ENCODE peak calls at places on chromosome 4, in nine cellular contexts. X, M, I, D, Y, R, A, L and O are unnamed samples.

GRCh38 chr4:183589710-183590109 is 69.3 kb downstream of the RWDD4 start:
- DNase-seq in X (no peak), M (no peak), I (no peak), D (no peak), Y (peak; percentile 59), R (no peak), A (no peak), L (no peak), O (no peak)

GRCh38 chr4:160180206-160180605 is 1077.3 kb downstream of the RAPGEF2 start:
- DNase-seq in X (no peak), M (peak; percentile 6), I (no peak), D (no peak), Y (peak; percentile 69), R (no peak), A (no peak), L (no peak), O (no peak)

GRCh38 chr4:112210777-112211176 is 20.8 kb upstream of the AP1AR start:
- DNase-seq in X (no peak), M (no peak), I (no peak), D (no peak), Y (no peak), R (no peak), A (no peak), L (no peak), O (no peak)

GRCh38 chr4:3478446-3479357 is 15.6 kb downstream of the DOK7 start:
- DNase-seq in X (no peak), M (no peak), I (no peak), D (no peak), Y (no peak), R (peak; percentile 64), A (no peak), L (peak; percentile 72), O (no peak)

GRCh38 chr4:65865489-65865888 is 195.2 kb upstream of the EPHA5 start:
- DNase-seq in X (no peak), M (no peak), I (no peak), D (no peak), Y (peak; percentile 3), R (no peak), A (no peak), L (no peak), O (no peak)

GRCh38 chr4:32930700-32931099 is 2210.5 kb downstream of the PCDH7 start:
- DNase-seq in X (no peak), M (no peak), I (no peak), D (no peak), Y (no peak), R (no peak), A (no peak), L (no peak), O (no peak)

GRCh38 chr4:136861081-136861480 is 671.2 kb downstream of the PCDH18 start:
- DNase-seq in X (no peak), M (no peak), I (no peak), D (no peak), Y (peak; percentile 4), R (no peak), A (no peak), L (no peak), O (no peak)

GRCh38 chr4:133152801-133153526 is 3.9 kb downstream of the PCDH10 start:
- DNase-seq in X (no peak), M (no peak), I (no peak), D (no peak), Y (peak; percentile 60), R (no peak), A (no peak), L (no peak), O (no peak)

GRCh38 chr4:110155632-110156031 is 42.8 kb downstream of the ELOVL6 start:
- DNase-seq in X (no peak), M (no peak), I (no peak), D (no peak), Y (peak; percentile 36), R (no peak), A (no peak), L (no peak), O (no peak)

GRCh38 chr4:122584517-122584916 is 36.3 kb downstream of the IL21 start:
- DNase-seq in X (no peak), M (peak; percentile 66), I (peak; percentile 64), D (no peak), Y (peak; percentile 84), R (no peak), A (no peak), L (no peak), O (no peak)

GRCh38 chr4:88027611-88028608 is 20.5 kb downstream of the PKD2 start:
- DNase-seq in X (no peak), M (peak; percentile 94), I (peak; percentile 82), D (no peak), Y (peak; percentile 95), R (no peak), A (no peak), L (no peak), O (no peak)

GRCh38 chr4:55819634-55820033 is at the start of gene EXOC1L:
- DNase-seq in X (no peak), M (no peak), I (no peak), D (no peak), Y (peak; percentile 15), R (peak; percentile 64), A (peak; percentile 16), L (no peak), O (no peak)

GRCh38 chr4:1752284-1753041 is 31.1 kb downstream of the TACC3 start:
- DNase-seq in X (no peak), M (no peak), I (no peak), D (no peak), Y (no peak), R (no peak), A (no peak), L (no peak), O (no peak)

GRCh38 chr4:39976141-39976944 is 1.4 kb downstream of the PDS5A start:
- DNase-seq in X (peak; percentile 73), M (peak; percentile 25), I (peak; percentile 37), D (peak; percentile 86), Y (peak; percentile 69), R (peak; percentile 87), A (peak; percentile 72), L (peak; percentile 89), O (peak; percentile 88)

GRCh38 chr4:39978378-39978775 is 666 bp upstream of the PDS5A start:
- DNase-seq in X (no peak), M (no peak), I (no peak), D (no peak), Y (no peak), R (no peak), A (no peak), L (no peak), O (no peak)

GRCh38 chr4:39976945-39977488 is 694 bp downstream of the PDS5A start:
- DNase-seq in X (peak; percentile 48), M (no peak), I (no peak), D (peak; percentile 50), Y (peak; percentile 30), R (peak; percentile 88), A (no peak), L (peak; percentile 88), O (peak; percentile 7)

GRCh38 chr4:39978904-39979303 is 1.2 kb upstream of the PDS5A start:
- DNase-seq in X (no peak), M (no peak), I (no peak), D (no peak), Y (no peak), R (no peak), A (no peak), L (no peak), O (no peak)

DNA sequence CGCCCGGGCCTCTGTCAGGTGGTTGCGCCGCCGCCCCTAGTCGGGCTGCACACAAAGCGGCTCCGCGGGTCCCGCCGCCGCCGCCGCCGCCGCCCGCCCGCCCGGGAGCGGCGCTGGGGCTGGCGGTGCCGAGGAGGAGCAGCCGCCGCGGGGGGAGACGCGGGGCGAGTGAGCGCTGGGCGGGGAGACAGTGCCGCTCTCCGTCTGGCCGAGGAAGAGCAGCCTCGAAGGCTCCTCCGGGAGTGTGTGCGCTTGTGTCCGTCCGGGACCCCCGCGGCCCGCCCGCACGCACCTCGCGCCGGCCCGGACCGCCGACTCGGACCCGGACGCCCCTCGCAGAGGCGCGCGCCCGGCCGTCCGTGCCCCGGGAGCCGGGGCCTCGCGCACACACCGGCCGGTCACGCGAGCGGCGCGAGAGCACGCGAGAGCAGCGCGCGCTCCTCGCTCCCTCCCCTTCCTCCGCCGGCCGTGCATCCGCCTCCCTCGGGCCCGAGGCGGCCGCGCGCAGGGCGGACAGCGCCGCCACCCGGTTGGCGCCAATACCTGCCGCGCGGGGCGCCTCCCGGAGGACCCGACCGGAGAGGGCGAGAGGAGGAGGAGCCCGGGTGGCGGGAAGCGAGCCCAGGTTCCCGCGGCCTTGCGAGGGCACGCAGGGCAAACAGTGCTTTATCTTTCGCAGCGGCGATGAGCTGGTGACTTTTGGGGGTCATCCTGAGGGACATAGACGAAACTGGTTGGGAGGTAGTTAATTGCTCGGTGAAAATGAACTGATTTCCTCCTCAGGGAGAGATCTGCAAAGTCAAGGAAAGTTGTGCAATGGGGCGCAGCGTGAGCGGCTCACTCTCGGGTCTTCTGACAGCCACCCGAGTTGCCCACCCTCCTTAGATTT is at the start of gene PDS5A:
- DNase-seq in X (peak; percentile 80), M (peak; percentile 31), I (peak; percentile 45), D (peak; percentile 87), Y (peak; percentile 82), R (peak; percentile 96), A (peak; percentile 90), L (peak; percentile 99), O (peak; percentile 69)
- H3K4me3 ChIP-seq in X (peak within 1 kb of the TSS; percentile 96), M (peak within 1 kb of the TSS; percentile 94), I (peak within 1 kb of the TSS; percentile 96), D (peak within 1 kb of the TSS; percentile 95), Y (peak within 1 kb of the TSS; percentile 74), R (peak within 1 kb of the TSS; percentile 81), A (peak within 1 kb of the TSS; percentile 86), L (peak within 1 kb of the TSS; percentile 94), O (peak within 1 kb of the TSS; percentile 94)

GRCh38 chr4:84492290-84492689 is 6.8 kb downstream of the NKX6-1 start:
- DNase-seq in X (no peak), M (no peak), I (no peak), D (no peak), Y (no peak), R (no peak), A (no peak), L (no peak), O (no peak)
- H3K4me3 ChIP-seq in X (no peak overlapping the region), M (no peak overlapping the region), I (no peak overlapping the region), D (no peak overlapping the region), Y (no peak overlapping the region), R (no peak overlapping the region), A (no peak overlapping the region), L (no peak overlapping the region), O (no peak overlapping the region)

DNA sequence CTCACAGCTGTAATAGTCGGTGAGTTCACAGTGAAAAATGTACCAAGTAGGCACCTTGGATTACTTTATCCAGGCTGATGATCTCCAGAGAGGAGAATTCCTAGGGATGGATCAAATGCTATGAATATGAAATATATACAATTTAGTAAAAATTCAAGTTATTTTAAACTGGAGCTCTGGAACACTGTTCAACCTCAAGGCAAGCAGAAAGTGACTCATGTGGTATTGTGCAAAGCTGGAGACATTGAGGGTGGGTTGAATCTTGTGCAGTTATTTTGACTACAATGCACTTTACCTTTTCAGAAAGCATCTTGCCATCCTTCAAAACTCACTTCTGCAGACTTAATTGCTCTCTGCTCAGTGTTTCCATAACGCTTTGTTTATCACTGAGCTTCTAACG is 43.4 kb downstream of the OSTC start:
- DNase-seq in X (no peak), M (no peak), I (no peak), D (no peak), Y (peak; percentile 16), R (no peak), A (no peak), L (no peak), O (no peak)
- H3K4me3 ChIP-seq in X (no peak overlapping the region), M (no peak overlapping the region), I (no peak overlapping the region), D (no peak overlapping the region), Y (no peak overlapping the region), R (no peak overlapping the region), A (no peak overlapping the region), L (no peak overlapping the region), O (no peak overlapping the region)

DNA sequence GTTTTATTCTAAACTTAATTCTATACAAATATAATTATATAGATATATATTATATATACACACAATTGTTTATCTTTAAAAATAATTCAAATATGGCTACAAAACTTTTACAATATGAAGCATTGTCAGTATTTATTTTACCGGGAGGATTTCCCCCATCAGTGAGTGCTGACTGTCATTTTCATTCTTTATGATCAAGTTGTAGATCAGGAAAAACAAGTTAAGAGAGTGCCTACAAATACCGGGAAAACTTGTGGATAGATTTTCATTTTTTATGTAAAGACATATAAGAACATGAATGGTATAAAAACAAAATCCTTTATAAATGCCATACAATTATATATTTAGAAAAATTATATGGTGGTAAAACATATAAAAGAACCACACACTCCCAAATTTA is 37.8 kb downstream of the CLCN3 start:
- DNase-seq in X (no peak), M (no peak), I (no peak), D (no peak), Y (no peak), R (no peak), A (no peak), L (no peak), O (no peak)
- H3K4me3 ChIP-seq in X (no peak overlapping the region), M (no peak overlapping the region), I (no peak overlapping the region), D (no peak overlapping the region), Y (no peak overlapping the region), R (no peak overlapping the region), A (no peak overlapping the region), L (no peak overlapping the region), O (no peak overlapping the region)